ENCODE peak calls at places on chromosomes 12 and 14, in seven cellular contexts. V, R, H, J, L, T and X are unnamed samples.

GRCh38 chr12:56631790-56632700 is 1.9 kb upstream of the BAZ2A start:
- DNase-seq in V (peak; percentile 34), H (peak; percentile 30), T (no peak), J (peak; percentile 74), R (no peak), L (peak; percentile 74), X (no peak)

GRCh38 chr12:130214686-130215370 is 52.6 kb downstream of the FZD10 start:
- DNase-seq in V (no peak), J (no peak), L (peak; percentile 37), T (no peak), H (no peak), R (no peak), X (no peak)

GRCh38 chr14:64730681-64731080 is 26.5 kb downstream of the PLEKHG3 start:
- DNase-seq in V (no peak), T (no peak), H (no peak), J (no peak), R (no peak), L (no peak), X (no peak)

GRCh38 chr14:92513966-92514843 is 624 bp downstream of the RIN3 start:
- DNase-seq in V (no peak), T (no peak), H (no peak), J (no peak), R (no peak), L (peak; percentile 28), X (no peak)

GRCh38 chr12:52142431-52142830 is 49.4 kb downstream of the KRT80 start:
- DNase-seq in J (no peak), V (no peak), R (no peak), T (no peak), H (no peak), L (no peak), X (no peak)

GRCh38 chr12:51836012-51836832 is 12.3 kb downstream of the FIGNL2 start:
- DNase-seq in H (no peak), L (peak; percentile 57), J (no peak), R (no peak), V (no peak), T (no peak), X (no peak)

GRCh38 chr14:76050797-76051392 is 65.3 kb downstream of the IFT43 start:
- DNase-seq in R (peak; percentile 32), V (peak; percentile 10), J (peak; percentile 54), L (peak; percentile 65), T (peak; percentile 17), H (peak; percentile 33), X (peak; percentile 1)

GRCh38 chr12:88518863-88519403 is 61.3 kb downstream of the KITLG start:
- DNase-seq in V (peak; percentile 46), T (no peak), R (no peak), H (no peak), L (no peak), J (no peak), X (no peak)

GRCh38 chr14:23568600-23569310 is 1.2 kb upstream of the AP1G2 start:
- DNase-seq in T (no peak), L (no peak), V (peak; percentile 58), J (peak; percentile 9), R (no peak), H (no peak), X (no peak)
- TF ChIP-seq CTCF in T (peak; percentile 62), L (peak; percentile 35), V (peak; percentile 14), J (no peak), R (peak; percentile 27), H (no peak), X (peak; percentile 48)

DNA sequence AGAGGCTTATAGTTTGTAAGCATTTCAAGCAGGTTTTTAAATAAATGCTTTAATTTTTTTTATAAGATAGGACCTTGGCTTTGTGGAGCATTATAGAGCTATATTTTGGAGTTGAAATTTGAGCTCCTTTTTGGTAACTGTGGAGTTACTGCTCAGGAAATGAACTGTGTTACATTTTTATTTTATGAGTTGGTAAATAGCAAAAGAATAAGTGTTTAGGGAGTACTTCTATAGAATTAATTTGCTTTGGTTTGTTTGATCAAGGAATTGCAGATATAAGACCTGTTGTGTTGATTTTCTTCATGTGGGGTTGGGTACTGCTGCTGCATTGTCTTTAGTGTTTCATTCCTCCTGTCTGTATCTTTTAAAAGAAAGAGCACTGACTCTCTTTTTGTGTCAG is 3.5 kb downstream of the ATP2A2 start:
- DNase-seq in V (no peak), J (no peak), L (no peak), R (no peak), H (no peak), T (no peak), X (no peak)
- H3K4me3 ChIP-seq in V (peak overlapping the region; percentile 83), J (no peak overlapping the region), L (peak overlapping the region; percentile 97), R (peak overlapping the region; percentile 67), H (peak overlapping the region; percentile 91), T (peak overlapping the region; percentile 21), X (peak overlapping the region; percentile 71)

DNA sequence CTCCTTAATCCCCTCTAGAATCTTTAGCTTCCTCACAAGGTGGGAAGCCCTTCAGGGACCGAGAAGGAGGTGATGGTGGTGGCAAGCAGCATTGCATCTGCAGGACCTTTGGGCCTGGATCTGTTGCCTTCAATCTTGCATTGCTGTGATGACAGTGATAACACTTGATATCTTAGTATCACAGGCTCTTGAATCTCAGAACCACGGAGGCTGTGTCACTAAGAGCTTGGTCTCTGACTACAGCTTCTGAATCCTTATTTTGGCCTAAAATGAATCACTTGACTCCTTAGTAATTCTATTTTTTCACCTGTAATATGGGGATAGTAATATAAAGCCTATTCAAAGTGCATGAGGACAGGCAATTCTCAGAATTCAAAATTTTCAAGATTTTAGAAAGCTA is 8.9 kb upstream of the AMN1 start:
- DNase-seq in L (no peak), H (no peak), R (no peak), T (no peak), J (no peak), V (no peak), X (no peak)
- TF ChIP-seq CTCF in L (no peak), H (no peak), R (no peak), T (no peak), J (no peak), V (no peak), X (no peak)

GRCh38 chr14:65864549-65864948 is 452.0 kb downstream of the FUT8 start:
- DNase-seq in J (no peak), R (no peak), L (no peak), T (no peak), H (no peak), V (no peak), X (no peak)

GRCh38 chr14:65866906-65867305 is 454.4 kb downstream of the FUT8 start:
- DNase-seq in J (no peak), R (no peak), H (no peak), L (no peak), V (no peak), T (no peak), X (no peak)

GRCh38 chr14:65864993-65865392 is 452.5 kb downstream of the FUT8 start:
- DNase-seq in V (no peak), J (no peak), R (no peak), T (no peak), L (no peak), H (no peak), X (no peak)

GRCh38 chr14:65867333-65867732 is 454.8 kb downstream of the FUT8 start:
- DNase-seq in H (no peak), J (no peak), L (no peak), R (no peak), T (no peak), V (no peak), X (no peak)

GRCh38 chr14:65866422-65866821 is 453.9 kb downstream of the FUT8 start:
- DNase-seq in L (no peak), R (no peak), V (no peak), J (no peak), T (no peak), H (no peak), X (no peak)
- H3K4me3 ChIP-seq in L (no peak overlapping the region), R (no peak overlapping the region), V (no peak overlapping the region), J (no peak overlapping the region), T (no peak overlapping the region), H (no peak overlapping the region), X (no peak overlapping the region)

GRCh38 chr12:59695379-59695778 is 99.5 kb downstream of the SLC16A7 start:
- DNase-seq in V (no peak), T (no peak), L (peak; percentile 91), J (no peak), H (peak; percentile 66), R (no peak), X (no peak)
- TF ChIP-seq CTCF in V (no peak), T (no peak), L (no peak), J (no peak), H (no peak), R (no peak), X (no peak)

GRCh38 chr12:9001233-9001632 is 11.9 kb downstream of the KLRG1 start:
- DNase-seq in H (no peak), L (no peak), V (no peak), R (no peak), J (no peak), T (no peak), X (no peak)
- H3K4me3 ChIP-seq in H (no peak overlapping the region), L (no peak overlapping the region), V (no peak overlapping the region), R (no peak overlapping the region), J (no peak overlapping the region), T (no peak overlapping the region), X (no peak overlapping the region)

GRCh38 chr12:121383601-121384019 is 16.3 kb upstream of the RNF34 start:
- DNase-seq in T (no peak), L (no peak), V (no peak), R (no peak), J (no peak), H (no peak), X (no peak)
- TF ChIP-seq CTCF in T (no peak), L (peak; percentile 15), V (no peak), R (no peak), J (no peak), H (peak; percentile 2), X (peak; percentile 31)

GRCh38 chr12:57841445-57841844 is 5.1 kb downstream of the CTDSP2 start:
- DNase-seq in J (no peak), R (no peak), H (no peak), L (no peak), V (no peak), T (no peak), X (no peak)

GRCh38 chr12:57838594-57839302 is 7.8 kb downstream of the CTDSP2 start:
- DNase-seq in J (no peak), T (no peak), L (no peak), H (no peak), V (peak; percentile 75), R (no peak), X (no peak)

GRCh38 chr12:57837779-57838562 is 8.6 kb downstream of the CTDSP2 start:
- DNase-seq in H (peak; percentile 53), L (peak; percentile 60), J (no peak), R (no peak), V (peak; percentile 68), T (no peak), X (no peak)

GRCh38 chr12:57840701-57841100 is 5.8 kb downstream of the CTDSP2 start:
- DNase-seq in J (no peak), T (no peak), R (no peak), H (peak; percentile 20), L (peak; percentile 44), V (no peak), X (no peak)

DNA sequence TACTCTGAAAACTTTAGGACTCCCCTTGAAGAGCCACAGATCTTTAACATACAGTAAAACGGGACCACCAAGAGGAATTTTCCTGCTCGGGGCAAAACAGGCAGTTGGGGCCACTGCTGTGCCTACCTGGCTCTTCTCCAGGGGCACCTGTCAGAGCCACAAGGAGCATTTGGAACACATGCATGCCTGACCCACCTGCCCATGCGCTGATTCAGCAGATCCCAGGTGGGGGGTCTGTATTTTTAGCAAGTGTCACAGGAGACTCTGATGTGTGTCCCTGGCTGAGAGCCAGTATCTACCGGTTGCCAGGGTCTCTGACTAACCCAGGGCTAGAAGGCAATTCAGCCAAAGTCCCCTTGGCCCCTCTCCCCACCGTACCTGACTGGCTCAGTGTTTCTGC is 6.5 kb downstream of the CTDSP2 start:
- DNase-seq in L (no peak), V (no peak), R (no peak), T (no peak), H (no peak), J (no peak), X (no peak)
- H3K4me3 ChIP-seq in L (no peak overlapping the region), V (no peak overlapping the region), R (peak overlapping the region; percentile 8), T (no peak overlapping the region), H (no peak overlapping the region), J (no peak overlapping the region), X (no peak overlapping the region)

GRCh38 chr12:3127832-3128231 is 50.7 kb downstream of the TSPAN9 start:
- DNase-seq in R (no peak), H (no peak), T (no peak), J (no peak), L (no peak), V (no peak), X (no peak)
- TF ChIP-seq CTCF in R (no peak), H (no peak), T (no peak), J (no peak), L (no peak), V (no peak), X (no peak)